ENCODE peak calls at places on chromosome 1, in nine cellular contexts. Z is spleen, A is uterus, O is GM06990, Q is fibroblast of the aortic adventitia, W is fibroblast of pulmonary artery, R is sigmoid colon, P is esophagus muscularis mucosa, T is psoas muscle. M is an unnamed sample.

GRCh38 chr1:97017895-97018294 is 296.3 kb downstream of the PTBP2 start:
- DNase-seq in Z (no peak), A (no peak), O (no peak), Q (no peak), W (no peak), R (no peak), P (no peak), T (no peak), M (no peak)

GRCh38 chr1:20390589-20391331 is 95.2 kb downstream of the CAMK2N1 start:
- DNase-seq in Z (no peak), A (no peak), O (no peak), Q (peak), W (no peak), R (peak), P (no peak), T (no peak), M (peak)

GRCh38 chr1:150420560-150421265 is 56.8 kb downstream of the RPRD2 start:
- DNase-seq in Z (no peak), A (no peak), O (no peak), Q (peak), W (peak), R (no peak), P (no peak), T (no peak), M (peak)

GRCh38 chr1:169193191-169193850 is 86.8 kb downstream of the ATP1B1 start:
- DNase-seq in Z (no peak), A (peak), O (no peak), Q (peak), W (peak), R (no peak), P (no peak), T (no peak), M (peak)

GRCh38 chr1:64488862-64489261 is 18.9 kb downstream of the CACHD1 start:
- DNase-seq in Z (no peak), A (no peak), O (no peak), Q (no peak), W (no peak), R (no peak), P (no peak), T (no peak), M (no peak)

GRCh38 chr1:74534241-74534640 is 21.8 kb upstream of the LRRC53 start:
- DNase-seq in Z (no peak), A (no peak), O (no peak), Q (no peak), W (no peak), R (no peak), P (no peak), T (no peak), M (peak)

GRCh38 chr1:175146535-175147213 is 45.9 kb downstream of the KIAA0040 start:
- DNase-seq in Z (peak), A (peak), O (peak), Q (peak), W (peak), R (peak), P (no peak), T (peak), M (peak)

GRCh38 chr1:166906647-166907046 is 30.6 kb upstream of the TADA1 start:
- DNase-seq in Z (no peak), A (no peak), O (no peak), Q (peak), W (peak), R (no peak), P (no peak), T (no peak), M (no peak)

GRCh38 chr1:167673285-167673684 is 43.3 kb downstream of the RCSD1 start:
- DNase-seq in Z (no peak), A (no peak), O (no peak), Q (no peak), W (no peak), R (no peak), P (no peak), T (no peak), M (no peak)

GRCh38 chr1:183443466-183443865 is 25.3 kb upstream of the NMNAT2 start:
- DNase-seq in Z (no peak), A (no peak), O (no peak), Q (no peak), W (no peak), R (no peak), P (no peak), T (no peak), M (no peak)

GRCh38 chr1:15328785-15329480 is 80.8 kb upstream of the EFHD2 start:
- DNase-seq in Z (peak), A (peak), O (no peak), Q (peak), W (peak), R (no peak), P (no peak), T (peak), M (peak)

GRCh38 chr1:79376106-79376505 is 369.6 kb upstream of the ADGRL4 start:
- DNase-seq in Z (no peak), A (no peak), O (no peak), Q (no peak), W (peak), R (no peak), P (no peak), T (no peak), M (peak)

GRCh38 chr1:247373721-247374141 is 42.1 kb upstream of the ZNF496 start:
- DNase-seq in Z (peak), A (peak), O (peak), Q (peak), W (peak), R (peak), P (no peak), T (peak), M (peak)
- H3K4me3 ChIP-seq in Z (peak), A (peak), O (no peak), Q (peak), W (peak), R (no peak), P (peak), T (peak), M (peak)

DNA sequence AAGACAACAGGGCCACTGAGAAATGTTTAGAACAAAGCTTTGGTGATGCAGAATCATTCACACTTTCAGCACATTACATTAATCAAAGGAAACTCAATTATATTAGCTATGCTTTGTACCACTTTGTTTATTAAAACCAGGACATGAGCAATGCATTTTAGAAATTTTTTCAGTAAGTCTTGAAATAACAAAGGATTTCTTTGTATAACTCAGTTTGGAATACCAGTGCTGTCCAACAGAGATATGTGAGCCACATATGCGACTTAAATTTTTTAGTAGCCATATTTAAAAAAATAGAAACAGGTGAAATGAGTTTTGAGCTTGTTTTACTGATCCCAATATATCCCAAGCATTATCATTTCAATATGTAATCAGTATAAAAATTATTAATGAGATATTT is 18.8 kb upstream of the F3 start:
- DNase-seq in Z (no peak), A (no peak), O (no peak), Q (peak), W (no peak), R (no peak), P (no peak), T (no peak), M (no peak)
- TF ChIP-seq CTCF in Z (no peak), A (no peak), O (no peak), Q (peak), W (no peak), R (no peak), P (no peak), T (no peak), M (no peak)

GRCh38 chr1:198681831-198682756 is 43.3 kb downstream of the PTPRC start:
- DNase-seq in Z (peak), A (no peak), O (peak), Q (peak), W (peak), R (peak), P (no peak), T (peak), M (peak)
- H3K4me3 ChIP-seq in Z (no peak), A (no peak), O (peak), Q (no peak), W (peak), R (no peak), P (no peak), T (no peak), M (no peak)

DNA sequence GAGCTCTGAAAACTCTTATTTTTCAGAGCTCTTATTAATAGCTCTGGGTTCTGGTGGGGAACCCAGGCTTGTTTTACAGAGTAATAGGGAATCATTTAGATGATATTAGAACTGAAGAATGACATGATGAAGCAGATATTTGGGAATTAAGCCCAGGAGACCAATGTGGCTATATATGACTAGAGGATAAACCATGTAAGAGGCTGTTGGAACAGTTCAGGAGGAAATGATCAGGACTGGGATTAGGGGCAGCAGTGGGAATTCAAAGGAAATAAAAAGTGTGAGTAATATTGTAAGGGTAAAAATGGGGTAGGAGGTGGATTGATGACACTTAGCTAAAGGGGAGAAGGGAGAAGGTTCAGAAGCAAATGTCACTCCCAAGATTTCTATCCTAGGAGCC is 58.6 kb downstream of the GIPC2 start:
- DNase-seq in Z (no peak), A (no peak), O (no peak), Q (peak), W (no peak), R (no peak), P (no peak), T (no peak), M (peak)
- TF ChIP-seq CTCF in Z (no peak), A (no peak), O (no peak), Q (no peak), W (no peak), R (no peak), P (no peak), T (no peak), M (no peak)

GRCh38 chr1:55466921-55467320 is 251.8 kb upstream of the USP24 start:
- DNase-seq in Z (no peak), A (no peak), O (no peak), Q (peak), W (no peak), R (no peak), P (no peak), T (no peak), M (peak)

GRCh38 chr1:55468438-55468837 is 253.3 kb upstream of the USP24 start:
- DNase-seq in Z (no peak), A (no peak), O (no peak), Q (peak), W (no peak), R (no peak), P (peak), T (no peak), M (peak)

GRCh38 chr1:55463814-55464445 is 248.8 kb upstream of the USP24 start:
- DNase-seq in Z (no peak), A (peak), O (no peak), Q (no peak), W (no peak), R (peak), P (no peak), T (peak), M (no peak)

GRCh38 chr1:55464550-55464949 is 249.4 kb upstream of the USP24 start:
- DNase-seq in Z (no peak), A (no peak), O (no peak), Q (no peak), W (no peak), R (no peak), P (no peak), T (no peak), M (no peak)

GRCh38 chr1:55466343-55466742 is 251.2 kb upstream of the USP24 start:
- DNase-seq in Z (no peak), A (no peak), O (no peak), Q (peak), W (no peak), R (no peak), P (peak), T (no peak), M (peak)
- H3K4me3 ChIP-seq in Z (no peak), A (no peak), O (no peak), Q (no peak), W (no peak), R (no peak), P (no peak), T (no peak), M (no peak)

GRCh38 chr1:56992318-56993136 is 26.7 kb upstream of the C8B start:
- DNase-seq in Z (no peak), A (no peak), O (no peak), Q (no peak), W (no peak), R (no peak), P (no peak), T (no peak), M (no peak)
- TF ChIP-seq CTCF in Z (no peak), A (no peak), O (no peak), Q (no peak), W (no peak), R (no peak), P (no peak), T (no peak), M (no peak)

GRCh38 chr1:155172732-155173477 is at the start of gene KRTCAP2:
- DNase-seq in Z (peak), A (peak), O (peak), Q (peak), W (peak), R (peak), P (peak), T (peak), M (peak)

GRCh38 chr1:155175927-155176371 is 2.3 kb downstream of the TRIM46 start:
- DNase-seq in Z (peak), A (peak), O (no peak), Q (no peak), W (no peak), R (peak), P (no peak), T (no peak), M (no peak)

GRCh38 chr1:155173478-155174333 is at the start of gene TRIM46:
- DNase-seq in Z (peak), A (no peak), O (peak), Q (peak), W (peak), R (peak), P (peak), T (peak), M (peak)

GRCh38 chr1:155175281-155175926 is 1.8 kb downstream of the TRIM46 start:
- DNase-seq in Z (peak), A (no peak), O (no peak), Q (no peak), W (no peak), R (peak), P (peak), T (no peak), M (no peak)

DNA sequence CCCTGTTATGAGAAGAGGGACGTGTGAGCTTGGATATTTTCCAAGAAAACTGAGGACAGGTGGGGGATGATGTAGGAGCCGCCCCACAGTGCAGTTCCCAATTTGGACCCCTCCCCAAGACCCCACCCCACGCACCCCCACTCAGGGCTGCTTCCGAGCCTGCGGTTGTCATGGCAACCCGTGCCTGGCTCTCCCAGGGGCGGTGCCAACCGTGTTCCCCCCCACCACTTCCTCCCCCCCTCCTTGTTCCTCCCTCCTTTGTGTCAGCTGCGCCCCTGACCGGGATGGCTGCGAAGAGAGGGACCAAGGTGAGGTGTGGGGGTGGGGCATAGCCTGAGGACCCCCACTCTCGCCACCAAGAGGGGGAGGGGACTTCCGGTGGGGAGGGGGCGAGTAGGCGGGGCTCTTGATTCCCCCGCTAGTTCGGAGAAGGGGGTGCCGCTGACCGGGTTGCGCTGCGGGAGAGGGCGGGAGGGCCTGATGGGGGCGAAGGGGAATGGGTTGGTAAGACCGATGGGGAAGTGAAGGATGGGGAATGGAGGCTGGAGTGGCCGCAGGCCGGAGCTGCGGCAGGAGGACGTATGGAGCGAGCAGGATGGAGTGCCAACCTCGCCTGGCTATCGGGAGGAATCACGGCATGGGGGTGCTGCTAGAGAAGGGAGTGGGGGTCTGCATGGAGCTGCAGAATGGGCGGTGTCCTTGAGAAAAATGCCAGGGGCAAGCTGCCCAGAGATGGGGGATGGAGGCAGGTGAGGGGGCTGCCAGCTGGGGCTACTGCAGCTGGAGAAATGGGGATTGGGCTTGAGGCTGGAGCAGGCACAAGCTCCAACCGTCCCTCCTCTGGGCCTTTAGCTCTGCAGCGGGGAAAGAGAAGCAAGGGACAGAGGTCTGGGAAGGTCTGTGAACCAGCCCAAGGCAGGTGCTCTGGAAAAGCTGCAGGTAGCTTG is 958 bp downstream of the TRIM46 start:
- DNase-seq in Z (peak), A (no peak), O (no peak), Q (peak), W (peak), R (peak), P (peak), T (no peak), M (peak)
- H3K4me3 ChIP-seq in Z (peak), A (peak), O (no peak), Q (peak), W (peak), R (peak), P (peak), T (peak), M (peak)

M was measured in fibroblast of mammary gland.